ENCODE peak calls at places on chromosomes 12 and 14, in ten cellular contexts. One of them, this sample, is unnamed.
A peak's percentile ranks its signal among the peaks of the same experiment; 100 is the strongest.

GRCh38 chr14:79098324-79098723 is 928.2 kb downstream of the NRXN3 start:
- DNase-seq in GM13976: no peak
- DNase-seq in activated CD4-positive, CD25-positive, alpha-beta regulatory T cell: no peak
- DNase-seq in HT1080: no peak
- DNase-seq in activated B cell treated with CpG ODN at 0.5 μM for 24 hours: no peak
- DNase-seq in BJ: no peak
- DNase-seq in vagina: no peak
- DNase-seq in HTR-8/SVneo: no peak
- DNase-seq in CD8-positive, alpha-beta T cell: no peak
- DNase-seq in T follicular helper cell: no peak
- DNase-seq in this sample: no peak

GRCh38 chr12:6554168-6554989 is 1.5 kb downstream of the IFFO1 start:
- DNase-seq in GM13976: peak; percentile 89
- DNase-seq in activated CD4-positive, CD25-positive, alpha-beta regulatory T cell: peak; percentile 56
- DNase-seq in HT1080: peak; percentile 83
- DNase-seq in activated B cell treated with CpG ODN at 0.5 μM for 24 hours: peak; percentile 61
- DNase-seq in BJ: no peak
- DNase-seq in vagina: no peak
- DNase-seq in HTR-8/SVneo: peak; percentile 89
- DNase-seq in CD8-positive, alpha-beta T cell: peak; percentile 56
- DNase-seq in T follicular helper cell: peak; percentile 57
- DNase-seq in this sample: peak; percentile 37

GRCh38 chr12:111298583-111299436 is 70.1 kb downstream of the PHETA1 start:
- DNase-seq in GM13976: peak; percentile 85
- DNase-seq in activated CD4-positive, CD25-positive, alpha-beta regulatory T cell: peak; percentile 18
- DNase-seq in HT1080: peak; percentile 36
- DNase-seq in activated B cell treated with CpG ODN at 0.5 μM for 24 hours: peak; percentile 43
- DNase-seq in BJ: no peak
- DNase-seq in vagina: no peak
- DNase-seq in HTR-8/SVneo: peak; percentile 82
- DNase-seq in CD8-positive, alpha-beta T cell: peak; percentile 31
- DNase-seq in T follicular helper cell: peak; percentile 28
- DNase-seq in this sample: peak; percentile 20

GRCh38 chr14:54440037-54440436 is 1.1 kb downstream of the CNIH1 start:
- DNase-seq in GM13976: no peak
- DNase-seq in activated CD4-positive, CD25-positive, alpha-beta regulatory T cell: no peak
- DNase-seq in HT1080: no peak
- DNase-seq in activated B cell treated with CpG ODN at 0.5 μM for 24 hours: no peak
- DNase-seq in BJ: no peak
- DNase-seq in vagina: no peak
- DNase-seq in HTR-8/SVneo: no peak
- DNase-seq in CD8-positive, alpha-beta T cell: no peak
- DNase-seq in T follicular helper cell: no peak
- DNase-seq in this sample: peak; percentile 5

GRCh38 chr14:101221549-101222160 is 318.1 kb upstream of the RTL1 start:
- DNase-seq in GM13976: no peak
- DNase-seq in activated CD4-positive, CD25-positive, alpha-beta regulatory T cell: no peak
- DNase-seq in HT1080: no peak
- DNase-seq in activated B cell treated with CpG ODN at 0.5 μM for 24 hours: no peak
- DNase-seq in BJ: no peak
- DNase-seq in vagina: peak; percentile 55
- DNase-seq in HTR-8/SVneo: no peak
- DNase-seq in CD8-positive, alpha-beta T cell: no peak
- DNase-seq in T follicular helper cell: no peak
- DNase-seq in this sample: no peak

GRCh38 chr12:103313894-103314293 is 181.9 kb downstream of the C12orf42 start:
- DNase-seq in GM13976: peak; percentile 41
- DNase-seq in activated CD4-positive, CD25-positive, alpha-beta regulatory T cell: no peak
- DNase-seq in HT1080: no peak
- DNase-seq in activated B cell treated with CpG ODN at 0.5 μM for 24 hours: no peak
- DNase-seq in BJ: no peak
- DNase-seq in vagina: no peak
- DNase-seq in HTR-8/SVneo: no peak
- DNase-seq in CD8-positive, alpha-beta T cell: no peak
- DNase-seq in T follicular helper cell: no peak
- DNase-seq in this sample: no peak

GRCh38 chr12:89355243-89356068 is 3.2 kb upstream of the DUSP6 start:
- DNase-seq in GM13976: no peak
- DNase-seq in activated CD4-positive, CD25-positive, alpha-beta regulatory T cell: no peak
- DNase-seq in HT1080: no peak
- DNase-seq in activated B cell treated with CpG ODN at 0.5 μM for 24 hours: no peak
- DNase-seq in BJ: no peak
- DNase-seq in vagina: no peak
- DNase-seq in HTR-8/SVneo: no peak
- DNase-seq in CD8-positive, alpha-beta T cell: no peak
- DNase-seq in T follicular helper cell: no peak
- DNase-seq in this sample: no peak

GRCh38 chr14:74551903-74552371 is 58.4 kb downstream of the ISCA2 start:
- DNase-seq in GM13976: no peak
- DNase-seq in activated CD4-positive, CD25-positive, alpha-beta regulatory T cell: no peak
- DNase-seq in HT1080: no peak
- DNase-seq in activated B cell treated with CpG ODN at 0.5 μM for 24 hours: no peak
- DNase-seq in BJ: no peak
- DNase-seq in vagina: no peak
- DNase-seq in HTR-8/SVneo: no peak
- DNase-seq in CD8-positive, alpha-beta T cell: no peak
- DNase-seq in T follicular helper cell: no peak
- DNase-seq in this sample: no peak

GRCh38 chr12:1879633-1880032 is 38.8 kb downstream of the CACNA2D4 start:
- DNase-seq in GM13976: no peak
- DNase-seq in activated CD4-positive, CD25-positive, alpha-beta regulatory T cell: no peak
- DNase-seq in HT1080: no peak
- DNase-seq in activated B cell treated with CpG ODN at 0.5 μM for 24 hours: no peak
- DNase-seq in BJ: no peak
- DNase-seq in vagina: peak; percentile 85
- DNase-seq in HTR-8/SVneo: no peak
- DNase-seq in CD8-positive, alpha-beta T cell: no peak
- DNase-seq in T follicular helper cell: no peak
- DNase-seq in this sample: no peak

GRCh38 chr12:6053541-6053940 is 70.9 kb downstream of the VWF start:
- DNase-seq in GM13976: no peak
- DNase-seq in activated CD4-positive, CD25-positive, alpha-beta regulatory T cell: no peak
- DNase-seq in HT1080: no peak
- DNase-seq in activated B cell treated with CpG ODN at 0.5 μM for 24 hours: no peak
- DNase-seq in BJ: no peak
- DNase-seq in vagina: no peak
- DNase-seq in HTR-8/SVneo: no peak
- DNase-seq in CD8-positive, alpha-beta T cell: no peak
- DNase-seq in T follicular helper cell: no peak
- DNase-seq in this sample: no peak

GRCh38 chr12:80869264-80869663 is 68.5 kb downstream of the LIN7A start:
- DNase-seq in GM13976: no peak
- DNase-seq in activated CD4-positive, CD25-positive, alpha-beta regulatory T cell: no peak
- DNase-seq in HT1080: no peak
- DNase-seq in activated B cell treated with CpG ODN at 0.5 μM for 24 hours: no peak
- DNase-seq in BJ: no peak
- DNase-seq in vagina: no peak
- DNase-seq in HTR-8/SVneo: no peak
- DNase-seq in CD8-positive, alpha-beta T cell: no peak
- DNase-seq in T follicular helper cell: no peak
- DNase-seq in this sample: no peak

GRCh38 chr12:112796067-112796466 is 4.5 kb downstream of the RPH3A start:
- DNase-seq in GM13976: no peak
- DNase-seq in activated CD4-positive, CD25-positive, alpha-beta regulatory T cell: no peak
- DNase-seq in HT1080: peak; percentile 48
- DNase-seq in activated B cell treated with CpG ODN at 0.5 μM for 24 hours: no peak
- DNase-seq in BJ: no peak
- DNase-seq in vagina: no peak
- DNase-seq in HTR-8/SVneo: no peak
- DNase-seq in CD8-positive, alpha-beta T cell: no peak
- DNase-seq in T follicular helper cell: no peak
- DNase-seq in this sample: peak; percentile 3

GRCh38 chr14:29354446-29354845 is 573.2 kb downstream of the PRKD1 start:
- DNase-seq in GM13976: no peak
- DNase-seq in activated CD4-positive, CD25-positive, alpha-beta regulatory T cell: no peak
- DNase-seq in HT1080: no peak
- DNase-seq in activated B cell treated with CpG ODN at 0.5 μM for 24 hours: no peak
- DNase-seq in BJ: no peak
- DNase-seq in vagina: no peak
- DNase-seq in HTR-8/SVneo: no peak
- DNase-seq in CD8-positive, alpha-beta T cell: no peak
- DNase-seq in T follicular helper cell: no peak
- DNase-seq in this sample: no peak

GRCh38 chr12:2195085-2195484 is 142.3 kb downstream of the CACNA1C start:
- DNase-seq in GM13976: no peak
- DNase-seq in activated CD4-positive, CD25-positive, alpha-beta regulatory T cell: no peak
- DNase-seq in HT1080: no peak
- DNase-seq in activated B cell treated with CpG ODN at 0.5 μM for 24 hours: no peak
- DNase-seq in BJ: no peak
- DNase-seq in vagina: no peak
- DNase-seq in HTR-8/SVneo: no peak
- DNase-seq in CD8-positive, alpha-beta T cell: no peak
- DNase-seq in T follicular helper cell: no peak
- DNase-seq in this sample: no peak

GRCh38 chr12:76611533-76611932 is 52.0 kb upstream of the OSBPL8 start:
- DNase-seq in GM13976: no peak
- DNase-seq in activated CD4-positive, CD25-positive, alpha-beta regulatory T cell: no peak
- DNase-seq in HT1080: peak; percentile 72
- DNase-seq in activated B cell treated with CpG ODN at 0.5 μM for 24 hours: no peak
- DNase-seq in BJ: peak; percentile 95
- DNase-seq in vagina: no peak
- DNase-seq in HTR-8/SVneo: peak; percentile 15
- DNase-seq in CD8-positive, alpha-beta T cell: no peak
- DNase-seq in T follicular helper cell: no peak
- DNase-seq in this sample: peak; percentile 99

GRCh38 chr12:11822071-11822818 is 172.8 kb downstream of the ETV6 start:
- DNase-seq in GM13976: peak; percentile 39
- DNase-seq in activated CD4-positive, CD25-positive, alpha-beta regulatory T cell: peak; percentile 5
- DNase-seq in HT1080: peak; percentile 33
- DNase-seq in activated B cell treated with CpG ODN at 0.5 μM for 24 hours: peak; percentile 48
- DNase-seq in BJ: no peak
- DNase-seq in vagina: no peak
- DNase-seq in HTR-8/SVneo: no peak
- DNase-seq in CD8-positive, alpha-beta T cell: peak; percentile 16
- DNase-seq in T follicular helper cell: peak; percentile 49
- DNase-seq in this sample: peak; percentile 52

GRCh38 chr12:56634242-56634836 is 4.2 kb upstream of the BAZ2A start:
- DNase-seq in GM13976: peak; percentile 54
- DNase-seq in activated CD4-positive, CD25-positive, alpha-beta regulatory T cell: no peak
- DNase-seq in HT1080: no peak
- DNase-seq in activated B cell treated with CpG ODN at 0.5 μM for 24 hours: no peak
- DNase-seq in BJ: no peak
- DNase-seq in vagina: no peak
- DNase-seq in HTR-8/SVneo: no peak
- DNase-seq in CD8-positive, alpha-beta T cell: no peak
- DNase-seq in T follicular helper cell: no peak
- DNase-seq in this sample: peak; percentile 72

GRCh38 chr14:64467131-64467530 is 1.8 kb downstream of the AKAP5 start:
- DNase-seq in GM13976: no peak
- DNase-seq in activated CD4-positive, CD25-positive, alpha-beta regulatory T cell: no peak
- DNase-seq in HT1080: no peak
- DNase-seq in activated B cell treated with CpG ODN at 0.5 μM for 24 hours: no peak
- DNase-seq in BJ: no peak
- DNase-seq in vagina: no peak
- DNase-seq in HTR-8/SVneo: no peak
- DNase-seq in CD8-positive, alpha-beta T cell: no peak
- DNase-seq in T follicular helper cell: no peak
- DNase-seq in this sample: no peak

GRCh38 chr12:124809878-124810277 is 53.8 kb downstream of the SCARB1 start:
- DNase-seq in GM13976: no peak
- DNase-seq in activated CD4-positive, CD25-positive, alpha-beta regulatory T cell: no peak
- DNase-seq in HT1080: no peak
- DNase-seq in activated B cell treated with CpG ODN at 0.5 μM for 24 hours: no peak
- DNase-seq in BJ: no peak
- DNase-seq in vagina: no peak
- DNase-seq in HTR-8/SVneo: no peak
- DNase-seq in CD8-positive, alpha-beta T cell: no peak
- DNase-seq in T follicular helper cell: no peak
- DNase-seq in this sample: peak; percentile 10

GRCh38 chr12:66717049-66717448 is 38.2 kb upstream of the GRIP1 start:
- DNase-seq in GM13976: no peak
- DNase-seq in activated CD4-positive, CD25-positive, alpha-beta regulatory T cell: no peak
- DNase-seq in HT1080: no peak
- DNase-seq in activated B cell treated with CpG ODN at 0.5 μM for 24 hours: no peak
- DNase-seq in BJ: no peak
- DNase-seq in vagina: no peak
- DNase-seq in HTR-8/SVneo: no peak
- DNase-seq in CD8-positive, alpha-beta T cell: no peak
- DNase-seq in T follicular helper cell: no peak
- DNase-seq in this sample: peak; percentile 11

GRCh38 chr14:104158827-104159798 is 20.7 kb downstream of the KIF26A start:
- DNase-seq in GM13976: no peak
- DNase-seq in activated CD4-positive, CD25-positive, alpha-beta regulatory T cell: no peak
- DNase-seq in HT1080: no peak
- DNase-seq in activated B cell treated with CpG ODN at 0.5 μM for 24 hours: no peak
- DNase-seq in BJ: no peak
- DNase-seq in vagina: no peak
- DNase-seq in HTR-8/SVneo: no peak
- DNase-seq in CD8-positive, alpha-beta T cell: no peak
- DNase-seq in T follicular helper cell: no peak
- DNase-seq in this sample: no peak

GRCh38 chr12:2112401-2112800 is 59.6 kb downstream of the CACNA1C start:
- DNase-seq in GM13976: no peak
- DNase-seq in activated CD4-positive, CD25-positive, alpha-beta regulatory T cell: no peak
- DNase-seq in HT1080: no peak
- DNase-seq in activated B cell treated with CpG ODN at 0.5 μM for 24 hours: no peak
- DNase-seq in BJ: no peak
- DNase-seq in vagina: no peak
- DNase-seq in HTR-8/SVneo: no peak
- DNase-seq in CD8-positive, alpha-beta T cell: no peak
- DNase-seq in T follicular helper cell: no peak
- DNase-seq in this sample: no peak

GRCh38 chr12:124422142-124422569 is 127.3 kb downstream of the RFLNA start:
- DNase-seq in GM13976: no peak
- DNase-seq in activated CD4-positive, CD25-positive, alpha-beta regulatory T cell: no peak
- DNase-seq in HT1080: no peak
- DNase-seq in activated B cell treated with CpG ODN at 0.5 μM for 24 hours: no peak
- DNase-seq in BJ: no peak
- DNase-seq in vagina: no peak
- DNase-seq in HTR-8/SVneo: peak; percentile 45
- DNase-seq in CD8-positive, alpha-beta T cell: no peak
- DNase-seq in T follicular helper cell: no peak
- DNase-seq in this sample: peak; percentile 54

GRCh38 chr12:47305464-47305863 is 225.7 kb upstream of the AMIGO2 start:
- DNase-seq in GM13976: no peak
- DNase-seq in activated CD4-positive, CD25-positive, alpha-beta regulatory T cell: no peak
- DNase-seq in HT1080: no peak
- DNase-seq in activated B cell treated with CpG ODN at 0.5 μM for 24 hours: no peak
- DNase-seq in BJ: no peak
- DNase-seq in vagina: no peak
- DNase-seq in HTR-8/SVneo: no peak
- DNase-seq in CD8-positive, alpha-beta T cell: no peak
- DNase-seq in T follicular helper cell: no peak
- DNase-seq in this sample: no peak

GRCh38 chr12:105928436-105928835 is 210.3 kb downstream of the NUAK1 start:
- DNase-seq in GM13976: no peak
- DNase-seq in activated CD4-positive, CD25-positive, alpha-beta regulatory T cell: no peak
- DNase-seq in HT1080: no peak
- DNase-seq in activated B cell treated with CpG ODN at 0.5 μM for 24 hours: no peak
- DNase-seq in BJ: no peak
- DNase-seq in vagina: no peak
- DNase-seq in HTR-8/SVneo: no peak
- DNase-seq in CD8-positive, alpha-beta T cell: no peak
- DNase-seq in T follicular helper cell: no peak
- DNase-seq in this sample: peak; percentile 98

GRCh38 chr12:64733857-64734256 is 25.3 kb downstream of the GNS start:
- DNase-seq in GM13976: no peak
- DNase-seq in activated CD4-positive, CD25-positive, alpha-beta regulatory T cell: no peak
- DNase-seq in HT1080: peak; percentile 94
- DNase-seq in activated B cell treated with CpG ODN at 0.5 μM for 24 hours: no peak
- DNase-seq in BJ: no peak
- DNase-seq in vagina: no peak
- DNase-seq in HTR-8/SVneo: peak; percentile 54
- DNase-seq in CD8-positive, alpha-beta T cell: no peak
- DNase-seq in T follicular helper cell: no peak
- DNase-seq in this sample: peak; percentile 95